ENCODE peak calls at places on chromosome X, in nine cellular contexts. I, L, P, H, D, C, N, O and F are unnamed samples.

GRCh38 chrX:3120426-3120825 is 79.2 kb downstream of the ARSF start:
- DNase-seq in I (no peak), L (no peak), P (no peak), H (no peak), D (no peak), C (no peak), N (peak; percentile 44), O (no peak), F (no peak)

GRCh38 chrX:25659317-25659716 is 478.8 kb upstream of the MAGEB18 start:
- DNase-seq in I (no peak), L (no peak), P (no peak), H (no peak), D (no peak), C (no peak), N (no peak), O (no peak), F (no peak)

GRCh38 chrX:31423575-31424284 is 351.9 kb upstream of the FTHL17 start:
- DNase-seq in I (no peak), L (no peak), P (no peak), H (no peak), D (no peak), C (peak; percentile 15), N (peak; percentile 32), O (peak; percentile 65), F (no peak)

GRCh38 chrX:107429090-107429489 is 20.4 kb upstream of the FRMPD3 start:
- DNase-seq in I (no peak), L (no peak), P (no peak), H (no peak), D (no peak), C (peak; percentile 35), N (no peak), O (no peak), F (no peak)

GRCh38 chrX:49878834-49879655 is at the start of gene USP27X:
- DNase-seq in I (peak; percentile 58), L (peak; percentile 82), P (peak; percentile 80), H (peak; percentile 78), D (peak; percentile 88), C (peak; percentile 66), N (peak; percentile 73), O (peak; percentile 74), F (peak; percentile 34)

GRCh38 chrX:19513383-19513782 is 1.9 kb downstream of the MAP3K15 start:
- DNase-seq in I (no peak), L (no peak), P (peak; percentile 34), H (no peak), D (no peak), C (no peak), N (no peak), O (no peak), F (no peak)

GRCh38 chrX:68823413-68824151 is 5.2 kb upstream of the EFNB1 start:
- DNase-seq in I (no peak), L (no peak), P (peak; percentile 19), H (no peak), D (no peak), C (no peak), N (no peak), O (no peak), F (no peak)

GRCh38 chrX:3280706-3281105 is 65.7 kb downstream of the MXRA5 start:
- DNase-seq in I (no peak), L (no peak), P (no peak), H (no peak), D (no peak), C (no peak), N (peak; percentile 34), O (no peak), F (no peak)

GRCh38 chrX:83469551-83469950 is 38.5 kb upstream of the POU3F4 start:
- DNase-seq in I (no peak), L (no peak), P (no peak), H (no peak), D (no peak), C (no peak), N (peak; percentile 0), O (no peak), F (no peak)

GRCh38 chrX:92247076-92247475 is 467.9 kb downstream of the PCDH11X start:
- DNase-seq in I (no peak), L (no peak), P (no peak), H (no peak), D (no peak), C (no peak), N (peak; percentile 67), O (no peak), F (no peak)

GRCh38 chrX:7252013-7252610 is 104.2 kb upstream of the PUDP start:
- DNase-seq in I (peak; percentile 86), L (no peak), P (peak; percentile 74), H (no peak), D (no peak), C (peak; percentile 58), N (no peak), O (no peak), F (no peak)

DNA sequence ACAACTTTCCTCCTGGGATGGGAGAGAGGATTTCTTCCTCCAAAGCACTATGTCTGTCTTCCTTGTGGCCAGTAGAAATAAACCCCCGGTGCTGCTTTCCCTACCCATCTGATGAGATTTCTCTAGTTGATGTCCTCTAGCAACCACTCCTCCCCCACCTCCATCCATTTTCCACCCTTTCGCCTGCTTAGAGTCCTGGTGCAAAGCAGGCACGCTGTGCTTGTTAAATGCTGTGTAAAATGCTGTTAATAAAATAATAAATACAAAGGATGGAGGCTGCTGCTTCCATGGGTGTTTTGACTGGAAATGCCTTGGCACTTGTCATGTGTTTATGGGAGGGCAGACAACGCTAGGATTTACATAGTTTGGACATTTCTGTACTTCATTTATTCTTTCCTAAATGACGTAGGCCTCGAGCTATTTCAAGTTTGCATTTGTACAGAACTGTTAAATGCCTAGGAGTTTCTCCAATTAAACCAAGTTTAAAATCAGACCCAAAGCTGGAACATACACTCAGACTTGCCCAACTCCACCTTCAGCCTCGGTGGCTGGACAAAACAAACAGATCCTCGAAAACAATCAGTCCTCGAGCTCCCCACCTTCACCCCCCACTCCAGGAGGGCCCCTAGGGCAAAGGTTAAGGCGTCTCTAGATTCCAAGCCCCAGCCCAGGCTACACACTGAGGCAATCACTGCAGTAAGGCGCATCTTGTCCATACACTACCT is 10.0 kb downstream of the BCOR start:
- DNase-seq in I (no peak), L (no peak), P (no peak), H (no peak), D (no peak), C (no peak), N (no peak), O (no peak), F (no peak)
- H3K27me3 ChIP-seq in I (no peaks in the 10 kb centered on the region), L (no peaks in the 10 kb centered on the region), P (peaks cover 4% of the 10 kb centered on the region), H (no peaks in the 10 kb centered on the region), D (no peaks in the 10 kb centered on the region), C (no peaks in the 10 kb centered on the region), N (no peaks in the 10 kb centered on the region), O (no peaks in the 10 kb centered on the region), F (peaks cover 14% of the 10 kb centered on the region)

GRCh38 chrX:136080766-136081165 is 66.6 kb upstream of the FHL1 start:
- DNase-seq in I (no peak), L (no peak), P (no peak), H (no peak), D (no peak), C (no peak), N (no peak), O (no peak), F (no peak)
- H3K27me3 ChIP-seq in I (no peaks in the 10 kb centered on the region), L (no peaks in the 10 kb centered on the region), P (no peaks in the 10 kb centered on the region), H (no peaks in the 10 kb centered on the region), D (no peaks in the 10 kb centered on the region), C (peaks cover 3% of the 10 kb centered on the region), N (no peaks in the 10 kb centered on the region), O (no peaks in the 10 kb centered on the region), F (no peaks in the 10 kb centered on the region)

GRCh38 chrX:139158256-139158655 is 372.3 kb upstream of the F9 start:
- DNase-seq in I (no peak), L (no peak), P (peak; percentile 46), H (no peak), D (no peak), C (peak; percentile 14), N (no peak), O (no peak), F (no peak)
- H3K27me3 ChIP-seq in I (no peaks in the 10 kb centered on the region), L (no peaks in the 10 kb centered on the region), P (no peaks in the 10 kb centered on the region), H (no peaks in the 10 kb centered on the region), D (no peaks in the 10 kb centered on the region), C (no peaks in the 10 kb centered on the region), N (no peaks in the 10 kb centered on the region), O (no peaks in the 10 kb centered on the region), F (no peaks in the 10 kb centered on the region)

DNA sequence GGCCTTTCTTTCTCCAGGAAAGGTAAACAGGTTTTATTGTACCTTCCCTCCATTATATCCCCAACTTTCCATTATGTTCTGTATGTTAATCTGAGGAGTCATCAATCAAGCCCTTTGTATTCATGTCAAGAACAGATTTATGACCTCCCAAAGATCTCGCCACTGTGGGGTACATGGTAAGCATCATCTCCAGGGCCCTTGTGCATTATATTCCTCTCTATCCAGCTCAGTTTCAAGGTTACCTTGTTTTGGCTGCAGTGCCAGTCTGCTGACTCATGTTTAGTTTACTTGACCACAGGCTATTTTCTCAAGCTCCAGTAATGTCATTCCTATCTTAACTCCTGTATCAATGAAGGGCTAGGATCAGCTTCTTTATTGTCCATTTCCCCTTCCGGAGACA is 125.1 kb upstream of the FRMPD4 start:
- DNase-seq in I (no peak), L (no peak), P (no peak), H (no peak), D (no peak), C (peak; percentile 8), N (peak; percentile 72), O (peak; percentile 45), F (peak; percentile 63)
- H3K27me3 ChIP-seq in I (no peaks in the 10 kb centered on the region), L (no peaks in the 10 kb centered on the region), P (no peaks in the 10 kb centered on the region), H (no peaks in the 10 kb centered on the region), D (no peaks in the 10 kb centered on the region), C (no peaks in the 10 kb centered on the region), N (no peaks in the 10 kb centered on the region), O (no peaks in the 10 kb centered on the region), F (no peaks in the 10 kb centered on the region)

DNA sequence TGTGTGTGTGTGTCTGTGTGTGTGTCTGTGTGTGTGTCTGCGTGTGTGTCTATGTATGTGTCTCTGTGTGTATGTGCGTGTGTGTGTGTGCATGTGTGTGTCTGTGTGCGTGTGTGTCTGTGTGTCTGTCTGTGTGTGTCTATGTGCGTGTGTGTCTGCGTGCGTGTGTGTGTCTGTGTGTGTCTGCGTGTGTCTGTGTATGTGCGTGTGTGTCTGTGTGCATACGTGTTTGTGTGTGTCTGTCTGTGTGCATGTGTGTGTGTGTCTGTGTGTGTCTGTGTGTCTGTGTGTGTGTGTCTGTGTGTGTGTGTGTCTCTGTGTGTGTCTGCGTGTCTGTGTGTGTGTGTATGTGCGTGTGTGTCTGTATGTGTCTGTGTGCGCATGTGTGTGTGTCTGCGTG is 35.6 kb downstream of the SLITRK2 start:
- DNase-seq in I (no peak), L (no peak), P (no peak), H (no peak), D (no peak), C (no peak), N (no peak), O (no peak), F (no peak)
- H3K27me3 ChIP-seq in I (no peaks in the 10 kb centered on the region), L (no peaks in the 10 kb centered on the region), P (no peaks in the 10 kb centered on the region), H (no peaks in the 10 kb centered on the region), D (no peaks in the 10 kb centered on the region), C (peaks cover 5% of the 10 kb centered on the region), N (no peaks in the 10 kb centered on the region), O (no peaks in the 10 kb centered on the region), F (no peaks in the 10 kb centered on the region)

DNA sequence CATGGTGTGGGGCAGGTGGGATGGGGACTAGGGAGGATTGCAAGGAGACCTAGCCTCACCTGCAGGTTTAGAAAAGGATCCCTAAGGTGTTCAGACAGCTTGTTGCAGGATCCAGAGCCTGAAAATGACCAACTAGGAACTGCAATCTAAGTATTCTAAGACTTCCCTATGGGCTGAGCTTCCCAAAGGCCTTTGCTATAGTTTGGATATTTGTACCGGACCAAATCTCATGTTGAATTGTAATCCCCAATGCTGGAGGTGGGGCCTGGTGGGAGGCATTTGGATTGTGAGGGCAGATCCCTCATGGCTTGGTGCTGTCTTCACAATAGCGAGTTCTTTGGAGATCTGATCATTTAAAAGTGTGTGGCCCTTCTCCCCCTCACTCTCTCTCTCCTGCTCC is 52.1 kb downstream of the GPC3 start:
- DNase-seq in I (no peak), L (no peak), P (no peak), H (no peak), D (no peak), C (no peak), N (no peak), O (no peak), F (no peak)
- H3K27me3 ChIP-seq in I (no peaks in the 10 kb centered on the region), L (no peaks in the 10 kb centered on the region), P (no peaks in the 10 kb centered on the region), H (no peaks in the 10 kb centered on the region), D (no peaks in the 10 kb centered on the region), C (no peaks in the 10 kb centered on the region), N (no peaks in the 10 kb centered on the region), O (no peaks in the 10 kb centered on the region), F (no peaks in the 10 kb centered on the region)